ENCODE peak calls at places on chromosomes 3 and 15, in ten cellular contexts. I, Z, K, H, S, O, A, C, Y and T are unnamed samples. For H3K4me1 and H3K9me3, the result is how much of the 10 kb centered on the place peaks cover.

GRCh38 chr3:46928297-46928696 is 48.2 kb downstream of the CCDC12 start:
- DNase-seq in H (no peak), C (no peak), Y (no peak), I (no peak), S (no peak), O (no peak), A (no peak), K (no peak), Z (no peak), T (no peak)

GRCh38 chr15:55770261-55770660 is 27.3 kb upstream of the PRTG start:
- DNase-seq in H (no peak), I (no peak), A (no peak), O (no peak), K (no peak), Y (no peak), Z (no peak), S (no peak), C (no peak), T (no peak)

GRCh38 chr15:78712797-78713515 is 71.9 kb upstream of the CHRNB4 start:
- DNase-seq in I (no peak), O (no peak), K (no peak), C (no peak), S (no peak), A (no peak), Z (no peak), Y (no peak), H (no peak), T (no peak)

GRCh38 chr15:99170476-99171065 is 65.7 kb downstream of the SYNM start:
- DNase-seq in K (peak), H (no peak), Y (no peak), O (no peak), Z (no peak), C (no peak), S (no peak), I (no peak), A (no peak), T (no peak)

GRCh38 chr3:45665101-45665572 is 24.1 kb upstream of the SACM1L start:
- DNase-seq in C (no peak), K (peak), O (peak), A (peak), I (peak), H (no peak), Z (peak), Y (peak), S (no peak), T (peak)

GRCh38 chr15:75238150-75238549 is 20.0 kb upstream of the GOLGA6C start:
- DNase-seq in A (no peak), H (no peak), Z (no peak), C (no peak), Y (no peak), O (no peak), I (no peak), K (no peak), S (no peak), T (no peak)

GRCh38 chr3:12338595-12339546 is 50.0 kb downstream of the PPARG start:
- DNase-seq in C (no peak), S (no peak), K (no peak), A (no peak), H (no peak), I (no peak), Y (no peak), O (no peak), Z (no peak), T (no peak)

GRCh38 chr3:19149388-19149787 is 1.1 kb downstream of the KCNH8 start:
- DNase-seq in Z (no peak), C (no peak), S (no peak), A (peak), Y (no peak), H (no peak), O (peak), K (peak), I (no peak), T (no peak)

GRCh38 chr3:71872256-71872655 is 87.3 kb upstream of the PROK2 start:
- DNase-seq in C (no peak), S (no peak), I (no peak), Z (no peak), A (no peak), O (no peak), K (no peak), H (no peak), Y (no peak), T (no peak)

GRCh38 chr3:5250467-5251195 is 63.1 kb downstream of the EDEM1 start:
- DNase-seq in I (peak), O (peak), S (no peak), H (no peak), Z (no peak), C (no peak), A (peak), Y (no peak), K (peak), T (no peak)

GRCh38 chr3:182713743-182714517 is 79.4 kb upstream of the ATP11B start:
- DNase-seq in K (peak), S (no peak), H (no peak), I (peak), A (peak), O (peak), Y (no peak), Z (peak), C (no peak), T (no peak)

GRCh38 chr3:46061108-46061507 is 33.8 kb upstream of the XCR1 start:
- DNase-seq in Z (no peak), Y (no peak), H (peak), A (no peak), S (no peak), C (no peak), I (no peak), K (no peak), O (no peak), T (no peak)

GRCh38 chr3:53809764-53810400 is 36.3 kb downstream of the CHDH start:
- DNase-seq in H (peak), K (no peak), A (no peak), Y (no peak), O (no peak), Z (no peak), S (no peak), C (no peak), I (no peak), T (no peak)

GRCh38 chr3:160006282-160007163 is 17.9 kb downstream of the IL12A start:
- DNase-seq in H (no peak), O (peak), A (peak), K (peak), S (no peak), I (peak), C (peak), Y (peak), Z (peak), T (peak)

GRCh38 chr3:62479276-62479675 is 105.9 kb upstream of the FEZF2 start:
- DNase-seq in I (peak), S (no peak), Y (no peak), K (no peak), C (no peak), H (no peak), Z (no peak), A (no peak), O (no peak), T (no peak)

GRCh38 chr3:186124618-186125017 is 15.7 kb upstream of the ETV5 start:
- DNase-seq in O (no peak), Z (no peak), Y (peak), H (no peak), K (no peak), I (no peak), C (no peak), S (no peak), A (peak), T (no peak)

GRCh38 chr3:190345027-190345821 is 23.0 kb upstream of the CLDN1 start:
- DNase-seq in I (no peak), O (peak), C (no peak), A (peak), Y (no peak), K (peak), H (no peak), Z (peak), S (no peak), T (no peak)

GRCh38 chr3:137105277-137105977 is 147.6 kb downstream of the IL20RB start:
- DNase-seq in O (peak), H (no peak), K (peak), Y (no peak), I (peak), S (no peak), C (no peak), A (peak), Z (peak), T (peak)

GRCh38 chr15:85137507-85138175 is 156.0 kb downstream of the PDE8A start:
- DNase-seq in Z (no peak), Y (no peak), A (no peak), S (no peak), I (no peak), C (no peak), H (no peak), O (no peak), K (no peak), T (no peak)

GRCh38 chr3:58540176-58540863 is 3.3 kb upstream of the ACOX2 start:
- DNase-seq in K (no peak), O (no peak), S (no peak), C (peak), I (no peak), A (no peak), Z (no peak), H (no peak), Y (no peak), T (no peak)

GRCh38 chr15:48645558-48646330 is at the start of gene FBN1:
- DNase-seq in C (peak), Z (no peak), K (peak), S (peak), O (peak), Y (peak), H (peak), I (peak), A (peak), T (peak)

GRCh38 chr3:173893066-173893465 is 495.5 kb downstream of the NLGN1 start:
- DNase-seq in H (no peak), A (no peak), I (no peak), C (no peak), Y (no peak), Z (no peak), K (peak), S (no peak), O (peak), T (no peak)

GRCh38 chr3:28495301-28495700 is 146.7 kb upstream of the AZI2 start:
- DNase-seq in I (no peak), K (no peak), O (no peak), C (no peak), H (no peak), Z (no peak), S (no peak), A (no peak), Y (no peak), T (no peak)

GRCh38 chr3:122940628-122941086 is 86.9 kb downstream of the SEMA5B start:
- DNase-seq in C (no peak), K (peak), Y (no peak), S (peak), Z (no peak), O (no peak), A (no peak), I (peak), H (no peak), T (peak)

GRCh38 chr3:121894191-121894990 is at the start of gene SLC15A2:
- DNase-seq in Y (peak), K (no peak), C (no peak), S (no peak), A (no peak), Z (no peak), I (no peak), H (no peak), O (no peak), T (no peak)

GRCh38 chr3:194487289-194488006 is 646 bp upstream of the ATP13A3 start:
- DNase-seq in I (peak), S (peak), Y (peak), O (no peak), K (peak), H (peak), C (peak), Z (no peak), A (peak), T (no peak)

DNA sequence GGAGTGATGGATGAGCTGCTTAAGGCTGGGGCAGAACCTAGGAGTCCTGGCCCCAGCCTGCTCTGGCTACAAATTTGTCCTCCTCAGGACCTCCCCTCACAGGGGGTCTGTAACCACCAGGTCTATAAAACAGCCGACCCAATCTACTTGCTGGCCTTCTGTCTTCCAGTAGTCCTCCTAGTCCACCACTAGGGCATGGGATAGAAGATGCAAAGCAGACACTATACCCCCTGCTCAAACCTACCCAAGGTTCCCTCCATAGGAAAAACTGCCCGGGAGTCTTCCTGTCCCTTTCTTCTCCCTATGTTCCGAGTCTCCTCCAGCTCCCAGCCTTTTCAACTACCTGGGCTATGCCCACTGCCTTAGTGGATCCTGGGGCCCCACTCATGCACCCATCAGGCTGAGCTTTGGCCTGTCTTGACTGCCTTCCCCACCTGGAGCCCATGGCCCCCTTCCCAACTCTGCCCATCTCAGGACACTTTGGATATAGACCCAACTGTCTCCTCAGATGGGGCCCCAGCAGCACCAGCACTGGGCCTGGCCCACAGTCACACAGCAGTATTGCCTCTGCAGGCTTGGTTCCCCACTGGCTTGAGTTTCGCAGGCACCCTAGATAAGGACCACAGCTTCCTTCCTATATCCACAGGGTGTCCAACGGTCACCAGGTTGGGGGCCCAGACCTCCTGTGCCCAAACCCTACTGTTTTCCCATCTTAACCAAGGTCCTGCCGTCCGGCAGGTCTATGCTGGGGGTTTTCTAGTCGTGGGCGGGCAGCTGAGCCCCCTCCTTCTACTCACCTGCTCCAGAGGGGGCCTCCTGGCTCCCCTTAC is 1.1 kb downstream of the HYAL3 start:
- DNase-seq in C (no peak), K (peak), I (peak), S (no peak), H (peak), O (no peak), Y (no peak), Z (no peak), A (no peak), T (no peak)
- H3K4me1 ChIP-seq in C (under half), K (under half), I (under half), S (half or more), H (under half), O (under half), Y (under half), Z (under half), A (under half), T (under half)

GRCh38 chr15:25514522-25514921 is 75.7 kb upstream of the UBE3A start:
- DNase-seq in Z (no peak), K (no peak), A (no peak), O (no peak), I (no peak), H (no peak), Y (no peak), C (no peak), S (no peak), T (no peak)
- H3K4me3 ChIP-seq in Z (no peak), K (no peak), A (no peak), O (no peak), I (no peak), H (no peak), Y (no peak), C (no peak), S (no peak), T (no peak)

DNA sequence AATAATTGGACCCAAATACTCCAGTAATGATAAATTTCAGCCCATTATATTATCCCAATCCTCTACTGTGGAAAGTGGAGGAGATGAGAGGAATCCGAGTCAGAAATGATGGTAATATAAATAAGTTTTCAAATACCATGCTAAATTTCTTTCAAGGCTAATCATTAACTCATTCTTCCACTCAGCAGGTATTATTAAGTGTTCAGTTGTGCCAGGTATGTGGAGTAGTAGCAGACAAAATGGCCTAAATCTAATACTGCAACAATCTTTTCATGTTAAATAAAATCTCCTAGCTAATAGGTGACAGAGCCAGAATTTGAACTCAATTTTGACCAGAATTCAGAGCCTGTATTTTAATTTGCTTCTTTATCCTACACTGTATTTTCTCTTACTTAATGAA is 538.6 kb upstream of the ROBO2 start:
- DNase-seq in H (no peak), Y (no peak), I (no peak), C (no peak), K (no peak), A (no peak), O (no peak), S (no peak), Z (no peak), T (no peak)
- H3K9me3 ChIP-seq in H (under half), Y (under half), I (under half), C (under half), K (under half), A (under half), O (under half), S (under half), Z (under half), T (under half)

DNA sequence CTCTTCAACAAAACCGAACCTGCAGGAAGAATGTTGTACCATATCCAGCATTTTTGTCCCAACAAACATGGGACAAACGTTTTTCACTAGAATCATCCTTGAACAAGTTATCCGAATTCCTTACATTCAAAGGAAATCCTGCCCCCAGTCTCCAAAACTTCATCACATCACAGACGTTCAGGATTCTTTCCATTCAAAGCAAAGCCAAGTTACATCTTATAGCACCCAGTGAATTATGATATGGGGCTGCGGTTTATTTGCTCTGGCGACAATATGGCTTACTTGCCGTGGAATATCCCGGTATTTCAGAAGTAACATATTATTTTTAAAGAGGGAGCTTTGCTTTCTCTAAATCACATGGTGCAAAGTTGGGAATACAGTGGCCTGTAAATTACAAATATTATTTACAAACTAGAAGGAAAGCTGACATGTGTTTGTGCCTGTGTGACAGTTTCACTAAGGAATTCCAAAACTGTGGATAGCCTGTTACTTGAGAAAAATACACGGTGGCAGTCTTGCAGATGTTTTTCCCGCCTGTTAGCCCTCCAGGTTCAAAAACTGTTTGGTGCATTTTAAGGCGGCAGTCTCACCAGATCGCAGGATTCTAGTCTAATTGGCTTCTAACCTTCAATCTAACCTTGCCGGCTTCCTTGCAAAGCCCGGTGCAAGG is 763 bp upstream of the MBNL1 start:
- DNase-seq in Y (no peak), S (no peak), O (no peak), H (no peak), K (peak), A (no peak), C (no peak), I (no peak), Z (no peak), T (no peak)
- H3K4me1 ChIP-seq in Y (under half), S (half or more), O (under half), H (under half), K (under half), A (under half), C (half or more), I (under half), Z (under half), T (under half)

GRCh38 chr15:70585707-70586034 is 177.7 kb downstream of the UACA start:
- DNase-seq in O (no peak), C (no peak), Y (no peak), S (no peak), A (peak), K (no peak), H (no peak), Z (no peak), I (no peak), T (no peak)

GRCh38 chr15:70582143-70582945 is 181.0 kb downstream of the UACA start:
- DNase-seq in C (no peak), H (peak), S (no peak), Z (no peak), Y (no peak), K (peak), A (no peak), O (peak), I (no peak), T (no peak)

GRCh38 chr15:70584838-70585706 is 178.3 kb downstream of the UACA start:
- DNase-seq in Y (no peak), S (no peak), I (peak), O (peak), A (peak), K (no peak), H (peak), Z (peak), C (no peak), T (peak)

GRCh38 chr15:70586241-70586640 is 177.1 kb downstream of the UACA start:
- DNase-seq in A (no peak), Y (no peak), O (no peak), I (no peak), C (no peak), Z (no peak), K (no peak), H (peak), S (no peak), T (no peak)

GRCh38 chr15:70584441-70584837 is 178.9 kb downstream of the UACA start:
- DNase-seq in O (no peak), K (no peak), Z (no peak), H (peak), S (no peak), Y (no peak), C (no peak), A (no peak), I (no peak), T (no peak)
- H3K4me3 ChIP-seq in O (no peak), K (no peak), Z (peak), H (no peak), S (no peak), Y (no peak), C (no peak), A (no peak), I (no peak), T (no peak)

DNA sequence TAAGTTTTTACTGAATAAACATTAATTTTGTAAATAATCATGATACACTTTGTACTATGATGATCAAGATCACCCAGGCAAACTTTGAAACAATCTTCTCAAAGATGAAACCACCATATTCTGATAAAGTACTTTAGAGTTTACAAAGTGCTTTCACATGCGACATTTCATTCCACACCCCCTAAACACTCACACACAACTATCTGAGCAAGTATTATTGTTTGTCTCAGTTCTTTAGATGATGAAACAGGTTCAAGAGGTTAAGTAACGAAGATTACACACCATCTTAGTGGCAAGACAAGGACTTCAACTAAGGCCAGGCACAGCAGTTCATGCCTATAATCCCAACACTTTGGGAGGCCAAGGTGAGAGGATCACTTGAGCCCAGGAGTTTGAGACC is 37.6 kb downstream of the ZNF148 start:
- DNase-seq in A (no peak), S (no peak), K (no peak), C (no peak), O (no peak), H (no peak), I (no peak), Z (no peak), Y (no peak), T (no peak)
- H3K9me3 ChIP-seq in A (under half), S (under half), K (under half), C (under half), O (under half), H (under half), I (under half), Z (under half), Y (under half), T (under half)